ENCODE peak calls at places on chromosomes 6 and 20, in ten cellular contexts. Q is T-helper 2 cell, Z is dorsolateral prefrontal cortex, U is heart right ventricle, I is germinal center, G is omental fat pad, X is putamen, N is HFF-Myc, O is HFFc6, B is bronchial epithelial cell. P is an unnamed sample.

GRCh38 chr20:53869466-53870258 is 200.7 kb downstream of the BCAS1 start:
- DNase-seq in Q (peak; percentile 88), Z (no peak), U (peak; percentile 77), I (peak; percentile 67), G (no peak), X (no peak), N (no peak), O (peak; percentile 53), B (peak; percentile 83), P (no peak)

GRCh38 chr6:24926192-24926591 is 9.6 kb downstream of the RIPOR2 start:
- DNase-seq in Q (peak; percentile 57), Z (no peak), U (no peak), I (no peak), G (no peak), X (no peak), N (no peak), O (no peak), B (no peak), P (no peak)

GRCh38 chr20:1624811-1625690 is 5.2 kb upstream of the SIRPB1 start:
- DNase-seq in Q (no peak), Z (no peak), U (no peak), I (peak; percentile 0), G (no peak), X (no peak), N (no peak), O (no peak), B (no peak), P (no peak)

GRCh38 chr6:257031-257725 is 35.1 kb upstream of the DUSP22 start:
- DNase-seq in Q (no peak), Z (no peak), U (no peak), I (no peak), G (no peak), X (peak; percentile 59), N (no peak), O (no peak), B (peak; percentile 87), P (no peak)

GRCh38 chr20:51463560-51463959 is 79.0 kb downstream of the NFATC2 start:
- DNase-seq in Q (peak; percentile 74), Z (no peak), U (no peak), I (no peak), G (no peak), X (no peak), N (no peak), O (no peak), B (no peak), P (no peak)

GRCh38 chr6:43770417-43771209 is 602 bp downstream of the VEGFA start:
- DNase-seq in Q (peak; percentile 65), Z (no peak), U (peak; percentile 79), I (peak; percentile 55), G (no peak), X (peak; percentile 34), N (no peak), O (peak; percentile 42), B (peak; percentile 33), P (no peak)

GRCh38 chr20:61797971-61798411 is 267.7 kb downstream of the TAF4 start:
- DNase-seq in Q (no peak), Z (no peak), U (no peak), I (no peak), G (no peak), X (no peak), N (no peak), O (no peak), B (no peak), P (no peak)

GRCh38 chr20:38126146-38126912 is 38.7 kb downstream of the TGM2 start:
- DNase-seq in Q (no peak), Z (no peak), U (no peak), I (no peak), G (peak; percentile 18), X (no peak), N (no peak), O (no peak), B (no peak), P (no peak)

GRCh38 chr6:160462551-160463109 is 114.5 kb downstream of the SLC22A3 start:
- DNase-seq in Q (peak; percentile 96), Z (no peak), U (no peak), I (no peak), G (no peak), X (no peak), N (peak; percentile 85), O (peak; percentile 77), B (peak; percentile 85), P (no peak)

GRCh38 chr6:153645326-153645725 is 393.7 kb upstream of the OPRM1 start:
- DNase-seq in Q (no peak), Z (no peak), U (no peak), I (no peak), G (no peak), X (no peak), N (no peak), O (no peak), B (no peak), P (no peak)

GRCh38 chr6:17021539-17021889 is 80.3 kb upstream of the STMND1 start:
- DNase-seq in Q (no peak), Z (no peak), U (no peak), I (no peak), G (no peak), X (no peak), N (no peak), O (no peak), B (no peak), P (no peak)

GRCh38 chr6:165439928-165440554 is 130.6 kb upstream of the C6orf118 start:
- DNase-seq in Q (peak; percentile 45), Z (no peak), U (no peak), I (no peak), G (no peak), X (no peak), N (no peak), O (peak; percentile 6), B (peak; percentile 84), P (no peak)

GRCh38 chr6:52574709-52575489 is 2.0 kb downstream of the TRAM2 start:
- DNase-seq in Q (peak; percentile 94), Z (no peak), U (peak; percentile 32), I (peak; percentile 34), G (no peak), X (no peak), N (no peak), O (peak; percentile 73), B (no peak), P (no peak)

GRCh38 chr6:123074616-123075015 is 78.6 kb downstream of the CLVS2 start:
- DNase-seq in Q (no peak), Z (no peak), U (no peak), I (no peak), G (no peak), X (no peak), N (no peak), O (no peak), B (peak; percentile 61), P (no peak)

GRCh38 chr20:20680991-20681508 is 31.4 kb downstream of the RALGAPA2 start:
- DNase-seq in Q (no peak), Z (no peak), U (no peak), I (no peak), G (no peak), X (no peak), N (no peak), O (no peak), B (no peak), P (no peak)

GRCh38 chr6:156146891-156147290 is 630.3 kb upstream of the ARID1B start:
- DNase-seq in Q (no peak), Z (no peak), U (no peak), I (no peak), G (no peak), X (no peak), N (no peak), O (no peak), B (no peak), P (no peak)

GRCh38 chr6:147055821-147056392 is 148.3 kb upstream of the STXBP5 start:
- DNase-seq in Q (no peak), Z (no peak), U (no peak), I (no peak), G (no peak), X (peak; percentile 39), N (no peak), O (no peak), B (no peak), P (no peak)

GRCh38 chr6:106087548-106088325 is 1.6 kb downstream of the PRDM1 start:
- DNase-seq in Q (no peak), Z (no peak), U (peak; percentile 48), I (no peak), G (no peak), X (peak; percentile 31), N (no peak), O (peak; percentile 78), B (peak; percentile 62), P (no peak)

GRCh38 chr20:17374086-17374485 is 147.2 kb downstream of the PCSK2 start:
- DNase-seq in Q (no peak), Z (no peak), U (no peak), I (no peak), G (no peak), X (no peak), N (no peak), O (no peak), B (no peak), P (no peak)

GRCh38 chr6:16712931-16713484 is 48.3 kb downstream of the ATXN1 start:
- DNase-seq in Q (peak; percentile 75), Z (no peak), U (peak; percentile 24), I (peak; percentile 18), G (no peak), X (peak; percentile 58), N (peak; percentile 38), O (peak; percentile 91), B (peak; percentile 97), P (no peak)

GRCh38 chr20:32966382-32966781 is 37.9 kb downstream of the SUN5 start:
- DNase-seq in Q (no peak), Z (no peak), U (no peak), I (no peak), G (no peak), X (no peak), N (no peak), O (no peak), B (no peak), P (no peak)

GRCh38 chr6:291148-291696 is 1.1 kb upstream of the DUSP22 start:
- DNase-seq in Q (no peak), Z (no peak), U (no peak), I (no peak), G (no peak), X (no peak), N (no peak), O (no peak), B (peak; percentile 81), P (no peak)

GRCh38 chr6:11999245-11999644 is 12.9 kb upstream of the HIVEP1 start:
- DNase-seq in Q (no peak), Z (no peak), U (no peak), I (no peak), G (no peak), X (no peak), N (no peak), O (no peak), B (no peak), P (no peak)

GRCh38 chr20:21096321-21097043 is 9.7 kb downstream of the LINC00237 start:
- DNase-seq in Q (no peak), Z (peak; percentile 43), U (no peak), I (peak; percentile 22), G (no peak), X (peak; percentile 72), N (no peak), O (peak; percentile 55), B (peak; percentile 58), P (no peak)